ENCODE peak calls at places on chromosomes 4 and X, in eight cellular contexts. E is hepatocyte, R is RWPE1, J is upper lobe of right lung, Y is astrocyte, L is kidney, N is endothelial cell, U is cardiac muscle cell. K is an unnamed sample.

GRCh38 chrX:101260435-101260834 is 30.7 kb downstream of the TAF7L start:
- DNase-seq in E (peak; percentile 8), R (peak; percentile 1), J (no peak), Y (no peak), L (no peak), N (peak; percentile 22), U (peak; percentile 14), K (no peak)

GRCh38 chr4:137531121-137531520 is 1.2 kb downstream of the PCDH18 start:
- DNase-seq in E (peak; percentile 57), R (no peak), J (no peak), Y (no peak), L (no peak), N (no peak), U (peak; percentile 68), K (no peak)

GRCh38 chrX:153921511-153922285 is 4.4 kb downstream of the ARHGAP4 start:
- DNase-seq in E (no peak), R (no peak), J (no peak), Y (no peak), L (peak; percentile 75), N (peak; percentile 39), U (no peak), K (no peak)

GRCh38 chrX:3811331-3812311 is 98.2 kb upstream of the PRKX start:
- DNase-seq in E (peak; percentile 52), R (no peak), J (no peak), Y (peak; percentile 22), L (no peak), N (peak; percentile 4), U (peak; percentile 60), K (no peak)

GRCh38 chrX:107537815-107538214 is 88.4 kb downstream of the FRMPD3 start:
- DNase-seq in E (peak; percentile 60), R (peak; percentile 13), J (no peak), Y (peak; percentile 16), L (no peak), N (peak; percentile 37), U (peak; percentile 61), K (no peak)

GRCh38 chr4:32161382-32161781 is 1441.2 kb downstream of the PCDH7 start:
- DNase-seq in E (peak; percentile 6), R (peak; percentile 9), J (no peak), Y (peak; percentile 60), L (no peak), N (no peak), U (peak; percentile 74), K (no peak)

GRCh38 chr4:185513489-185514181 is 21.7 kb downstream of the PDLIM3 start:
- DNase-seq in E (peak; percentile 27), R (no peak), J (no peak), Y (peak; percentile 53), L (no peak), N (peak; percentile 9), U (peak; percentile 91), K (no peak)

GRCh38 chrX:118345045-118345400 is 883 bp upstream of the WDR44 start:
- DNase-seq in E (no peak), R (no peak), J (no peak), Y (no peak), L (no peak), N (no peak), U (no peak), K (no peak)

GRCh38 chrX:102723456-102723855 is 2.9 kb downstream of the GPRASP3 start:
- DNase-seq in E (no peak), R (no peak), J (no peak), Y (no peak), L (no peak), N (no peak), U (no peak), K (no peak)

GRCh38 chr4:107818301-107818910 is 6.3 kb upstream of the SGMS2 start:
- DNase-seq in E (no peak), R (no peak), J (no peak), Y (peak; percentile 23), L (no peak), N (no peak), U (no peak), K (no peak)

GRCh38 chr4:136829298-136829697 is 703.0 kb downstream of the PCDH18 start:
- DNase-seq in E (no peak), R (no peak), J (no peak), Y (no peak), L (no peak), N (no peak), U (no peak), K (no peak)

GRCh38 chrX:134782796-134783195 is 124.5 kb upstream of the PLAC1 start:
- DNase-seq in E (peak; percentile 58), R (peak; percentile 4), J (no peak), Y (no peak), L (no peak), N (peak; percentile 5), U (peak; percentile 59), K (no peak)

GRCh38 chr4:143355540-143356217 is 19.0 kb downstream of the GAB1 start:
- DNase-seq in E (no peak), R (peak; percentile 64), J (no peak), Y (peak; percentile 46), L (no peak), N (no peak), U (peak; percentile 47), K (no peak)

GRCh38 chr4:176789955-176790354 is 2.8 kb downstream of the VEGFC start:
- DNase-seq in E (peak; percentile 50), R (peak; percentile 56), J (no peak), Y (peak; percentile 56), L (no peak), N (peak; percentile 6), U (peak; percentile 68), K (no peak)

GRCh38 chr4:2942037-2942531 is 21.1 kb downstream of the NOP14 start:
- DNase-seq in E (no peak), R (no peak), J (no peak), Y (no peak), L (no peak), N (no peak), U (no peak), K (no peak)

GRCh38 chr4:142955501-142955900 is 109.4 kb upstream of the INPP4B start:
- DNase-seq in E (no peak), R (no peak), J (no peak), Y (no peak), L (no peak), N (no peak), U (no peak), K (no peak)

GRCh38 chr4:138445098-138445497 is 202.9 kb upstream of the SLC7A11 start:
- DNase-seq in E (no peak), R (no peak), J (no peak), Y (peak; percentile 42), L (no peak), N (no peak), U (no peak), K (no peak)

GRCh38 chrX:129493643-129494042 is 29.6 kb downstream of the SMARCA1 start:
- DNase-seq in E (no peak), R (no peak), J (no peak), Y (peak; percentile 62), L (no peak), N (no peak), U (peak; percentile 31), K (no peak)

GRCh38 chr4:91596683-91597082 is 707.1 kb upstream of the GRID2 start:
- DNase-seq in E (no peak), R (no peak), J (no peak), Y (no peak), L (no peak), N (no peak), U (no peak), K (no peak)
- TF ChIP-seq CTCF in E (no peak), R (no peak), J (no peak), Y (no peak), L (no peak), N (no peak), U (no peak), K (no peak)

GRCh38 chr4:76989391-76990061 is 40.0 kb downstream of the SEPTIN11 start:
- DNase-seq in E (no peak), R (no peak), J (no peak), Y (no peak), L (no peak), N (no peak), U (no peak), K (no peak)

GRCh38 chr4:76984127-76984526 is 34.6 kb downstream of the SEPTIN11 start:
- DNase-seq in E (no peak), R (no peak), J (no peak), Y (peak; percentile 47), L (no peak), N (no peak), U (peak; percentile 71), K (no peak)

GRCh38 chr4:76984788-76985211 is 35.2 kb downstream of the SEPTIN11 start:
- DNase-seq in E (peak; percentile 88), R (peak; percentile 44), J (no peak), Y (peak; percentile 100), L (peak; percentile 74), N (no peak), U (peak; percentile 99), K (peak; percentile 48)

GRCh38 chr4:76987685-76988084 is 38.1 kb downstream of the SEPTIN11 start:
- DNase-seq in E (no peak), R (no peak), J (no peak), Y (no peak), L (no peak), N (no peak), U (no peak), K (no peak)

GRCh38 chr4:76987153-76987562 is 37.6 kb downstream of the SEPTIN11 start:
- DNase-seq in E (peak; percentile 46), R (no peak), J (no peak), Y (peak; percentile 99), L (no peak), N (no peak), U (peak; percentile 97), K (no peak)
- TF ChIP-seq CTCF in E (no peak), R (no peak), J (no peak), Y (no peak), L (no peak), N (no peak), U (no peak), K (no peak)

DNA sequence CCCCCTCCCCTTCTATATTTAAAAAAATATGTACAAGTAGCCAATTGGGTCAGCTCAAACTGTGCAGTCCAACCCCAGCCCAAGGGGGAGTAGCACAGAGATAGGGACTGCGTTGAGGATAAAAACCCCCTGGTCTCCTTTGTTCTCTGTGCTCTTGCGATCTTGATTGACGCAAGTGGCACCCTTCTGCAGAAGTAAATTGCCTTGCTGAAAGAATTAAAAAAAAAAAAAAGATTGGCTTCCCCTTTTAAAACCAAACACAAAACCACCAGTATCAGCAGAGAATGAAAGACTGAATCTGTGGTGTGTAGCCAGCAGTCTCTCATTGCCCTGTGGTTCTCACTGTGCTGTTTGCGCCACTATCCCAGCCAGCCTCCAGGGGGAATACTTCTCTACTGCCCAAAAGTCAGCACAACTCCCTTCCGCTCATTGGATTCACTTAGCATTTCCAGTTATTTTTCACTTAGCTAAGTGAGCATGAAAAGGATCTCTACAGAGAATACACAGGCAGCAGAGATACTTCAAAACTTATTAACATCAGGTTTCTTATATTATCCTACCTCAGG is 29.7 kb downstream of the MANBA start:
- DNase-seq in E (peak; percentile 27), R (no peak), J (no peak), Y (no peak), L (no peak), N (no peak), U (no peak), K (no peak)
- TF ChIP-seq CTCF in E (peak; percentile 20), R (no peak), J (no peak), Y (no peak), L (peak; percentile 5), N (peak; percentile 26), U (peak; percentile 14), K (no peak)

DNA sequence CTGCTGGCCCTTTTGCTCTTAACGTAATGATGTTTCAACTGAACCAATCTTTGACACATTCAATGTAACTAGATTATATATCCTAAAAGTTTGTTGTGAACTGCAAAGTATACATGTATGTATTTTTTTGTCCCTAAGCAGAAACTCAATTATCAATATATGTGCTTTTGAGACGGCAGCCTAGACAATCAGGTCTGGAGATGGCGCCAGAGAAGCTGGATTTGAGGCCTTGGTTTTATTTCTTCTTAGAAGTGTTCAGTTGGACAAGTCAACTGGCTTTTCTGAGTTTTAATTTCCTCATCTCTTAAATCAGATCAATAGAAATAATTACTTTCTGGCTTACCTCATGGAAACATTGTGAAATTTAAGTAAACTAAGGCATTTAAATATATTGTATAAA is 62.5 kb downstream of the DCAF8L1 start:
- DNase-seq in E (peak; percentile 25), R (no peak), J (no peak), Y (no peak), L (no peak), N (no peak), U (peak; percentile 35), K (no peak)
- TF ChIP-seq CTCF in E (peak; percentile 37), R (no peak), J (peak; percentile 12), Y (peak; percentile 10), L (no peak), N (no peak), U (peak; percentile 27), K (no peak)